ENCODE peak calls at places on chromosomes 2 and 18, in seven cellular contexts. N, B, I, X, M, W and Y are unnamed samples.
A peak's percentile ranks its signal among the peaks of the same experiment; 100 is the strongest.

GRCh38 chr2:83943265-83943664 is 515.8 kb downstream of the SUCLG1 start:
- DNase-seq in N (no peak), B (no peak), I (no peak), X (no peak), M (no peak), W (no peak), Y (no peak)

GRCh38 chr2:113282747-113283533 is 4.2 kb upstream of the PAX8 start:
- DNase-seq in N (peak; percentile 79), B (peak; percentile 89), I (no peak), X (no peak), M (no peak), W (peak; percentile 70), Y (no peak)

GRCh38 chr2:177756346-177756745 is 316.2 kb downstream of the PDE11A start:
- DNase-seq in N (no peak), B (no peak), I (no peak), X (no peak), M (no peak), W (no peak), Y (no peak)

GRCh38 chr2:32436150-32436549 is 79.3 kb downstream of the BIRC6 start:
- DNase-seq in N (no peak), B (no peak), I (no peak), X (no peak), M (no peak), W (no peak), Y (no peak)

GRCh38 chr18:7872569-7872968 is 305.5 kb downstream of the PTPRM start:
- DNase-seq in N (peak; percentile 67), B (peak; percentile 49), I (no peak), X (no peak), M (no peak), W (no peak), Y (no peak)

GRCh38 chr18:55319517-55319905 is 268.5 kb downstream of the TCF4 start:
- DNase-seq in N (no peak), B (no peak), I (no peak), X (no peak), M (no peak), W (no peak), Y (no peak)

GRCh38 chr18:77608807-77609206 is 359.2 kb downstream of the GALR1 start:
- DNase-seq in N (no peak), B (no peak), I (no peak), X (no peak), M (no peak), W (no peak), Y (no peak)

GRCh38 chr18:79542876-79543750 is 136.5 kb upstream of the CTDP1 start:
- DNase-seq in N (peak; percentile 40), B (no peak), I (no peak), X (no peak), M (no peak), W (no peak), Y (no peak)

GRCh38 chr2:229269986-229270385 is 1.1 kb downstream of the PID1 start:
- DNase-seq in N (no peak), B (no peak), I (no peak), X (no peak), M (no peak), W (peak; percentile 36), Y (no peak)

GRCh38 chr2:169109502-169110409 is 40.4 kb downstream of the DHRS9 start:
- DNase-seq in N (peak; percentile 89), B (peak; percentile 68), I (peak; percentile 76), X (peak; percentile 17), M (peak; percentile 90), W (peak; percentile 85), Y (peak; percentile 83)

GRCh38 chr2:170377469-170378207 is 199.7 kb downstream of the MYO3B start:
- DNase-seq in N (no peak), B (no peak), I (no peak), X (no peak), M (no peak), W (peak; percentile 10), Y (no peak)

GRCh38 chr2:226733927-226734564 is 65.6 kb downstream of the IRS1 start:
- DNase-seq in N (no peak), B (no peak), I (no peak), X (no peak), M (no peak), W (no peak), Y (no peak)

GRCh38 chr2:134401081-134401497 is 147.2 kb downstream of the MGAT5 start:
- DNase-seq in N (no peak), B (no peak), I (no peak), X (peak; percentile 28), M (no peak), W (no peak), Y (no peak)

GRCh38 chr2:23475036-23475435 is 90.1 kb downstream of the KLHL29 start:
- DNase-seq in N (no peak), B (no peak), I (peak; percentile 41), X (no peak), M (no peak), W (no peak), Y (no peak)

GRCh38 chr2:131040661-131041401 is 52.4 kb downstream of the FAM168B start:
- DNase-seq in N (no peak), B (no peak), I (peak; percentile 57), X (no peak), M (no peak), W (no peak), Y (no peak)

GRCh38 chr2:207682557-207682956 is 28.9 kb upstream of the CCNYL1 start:
- DNase-seq in N (no peak), B (no peak), I (no peak), X (no peak), M (no peak), W (no peak), Y (no peak)

GRCh38 chr2:71299507-71299906 is 32.1 kb upstream of the ZNF638 start:
- DNase-seq in N (no peak), B (peak; percentile 41), I (no peak), X (no peak), M (peak; percentile 51), W (no peak), Y (peak; percentile 67)

GRCh38 chr2:22817197-22817596 is 567.8 kb upstream of the KLHL29 start:
- DNase-seq in N (no peak), B (no peak), I (no peak), X (no peak), M (no peak), W (no peak), Y (no peak)

GRCh38 chr2:128535928-128536327 is 217.3 kb upstream of the HS6ST1 start:
- DNase-seq in N (no peak), B (no peak), I (no peak), X (no peak), M (no peak), W (no peak), Y (no peak)

GRCh38 chr2:240160291-240161086 is 20.0 kb upstream of the OTOS start:
- DNase-seq in N (no peak), B (no peak), I (peak; percentile 57), X (no peak), M (no peak), W (no peak), Y (no peak)

GRCh38 chr18:48453330-48454063 is 44.3 kb upstream of the ZBTB7C start:
- DNase-seq in N (no peak), B (no peak), I (no peak), X (no peak), M (no peak), W (no peak), Y (no peak)

GRCh38 chr2:227411320-227411989 is 23.7 kb upstream of the SCYGR1 start:
- DNase-seq in N (no peak), B (no peak), I (no peak), X (no peak), M (no peak), W (no peak), Y (no peak)

DNA sequence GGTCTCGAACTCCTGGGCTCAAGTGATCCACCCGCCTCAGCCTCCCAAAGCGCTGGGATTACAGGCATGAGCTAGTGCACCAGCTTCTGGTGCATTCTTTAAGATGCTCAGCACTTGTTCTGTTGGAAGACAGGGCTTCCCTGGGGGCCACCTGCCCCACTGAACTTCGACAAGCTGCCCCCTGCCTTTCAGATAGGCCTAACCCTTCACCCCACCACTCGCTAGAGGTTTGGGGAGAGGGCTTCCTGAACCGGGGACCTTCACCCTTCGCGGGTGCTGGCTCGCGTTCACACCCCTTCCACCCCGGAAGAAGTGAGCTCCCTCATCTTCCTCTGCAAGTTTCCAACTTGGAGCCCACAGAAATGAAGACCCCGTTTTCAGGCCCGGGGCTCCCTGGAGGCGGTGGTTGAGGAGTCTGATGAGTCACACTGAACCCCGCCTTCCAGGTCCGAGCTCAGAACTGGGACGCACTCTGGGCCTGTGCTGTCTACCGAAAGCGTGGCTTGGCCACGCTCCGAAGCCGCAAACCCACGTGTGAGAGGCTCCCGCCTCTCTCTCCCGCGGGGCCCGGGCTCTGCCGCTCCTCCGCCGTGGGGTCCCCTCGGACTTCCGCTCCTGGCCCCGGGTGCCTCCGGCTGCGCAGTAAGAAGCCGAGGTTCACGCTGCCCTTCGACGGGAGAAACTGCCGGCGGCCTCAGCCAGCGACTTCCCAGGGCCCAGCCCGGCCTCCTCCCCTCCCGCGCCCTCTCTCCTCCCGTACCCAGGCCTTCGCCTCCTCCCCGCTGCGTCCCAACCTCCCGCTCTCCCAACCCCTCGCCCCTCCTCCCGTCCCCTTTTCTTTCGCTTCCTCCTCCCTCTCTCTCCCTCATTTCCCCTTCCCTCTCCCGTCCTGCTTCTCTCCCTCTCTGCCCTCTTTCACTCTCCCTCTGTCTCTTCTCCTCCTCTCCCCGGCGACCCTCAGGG is 47.5 kb upstream of the SP3 start:
- DNase-seq in N (peak; percentile 76), B (no peak), I (peak; percentile 92), X (peak; percentile 82), M (no peak), W (peak; percentile 66), Y (peak; percentile 20)
- TF ChIP-seq POLR2A in N (no peak), B (no peak), I (peak; percentile 51), X (peak; percentile 44), M (no peak), W (peak; percentile 65), Y (no peak)

GRCh38 chr2:191020221-191020741 is 6.3 kb upstream of the STAT1 start:
- DNase-seq in N (peak; percentile 97), B (peak; percentile 95), I (peak; percentile 96), X (peak; percentile 97), M (peak; percentile 87), W (peak; percentile 96), Y (peak; percentile 98)
- TF ChIP-seq POLR2A in N (peak; percentile 92), B (peak; percentile 90), I (peak; percentile 90), X (peak; percentile 86), M (peak; percentile 92), W (peak; percentile 86), Y (peak; percentile 98)

GRCh38 chr2:43225093-43225787 is 1.2 kb downstream of the ZFP36L2 start:
- DNase-seq in N (peak; percentile 85), B (no peak), I (peak; percentile 87), X (peak; percentile 65), M (peak; percentile 34), W (peak; percentile 65), Y (peak; percentile 80)

GRCh38 chr2:43226955-43227829 is 786 bp upstream of the ZFP36L2 start:
- DNase-seq in N (peak; percentile 96), B (peak; percentile 87), I (peak; percentile 99), X (peak; percentile 93), M (peak; percentile 80), W (peak; percentile 96), Y (peak; percentile 91)

GRCh38 chr2:43225788-43226557 is 433 bp downstream of the ZFP36L2 start:
- DNase-seq in N (peak; percentile 86), B (peak; percentile 65), I (peak; percentile 83), X (peak; percentile 73), M (peak; percentile 73), W (no peak), Y (peak; percentile 89)

GRCh38 chr2:43227830-43228280 is 1.4 kb upstream of the ZFP36L2 start:
- DNase-seq in N (no peak), B (peak; percentile 89), I (no peak), X (no peak), M (no peak), W (no peak), Y (no peak)

GRCh38 chr2:43226558-43226954 is at the start of gene ZFP36L2:
- DNase-seq in N (peak; percentile 98), B (peak; percentile 97), I (peak; percentile 98), X (peak; percentile 97), M (peak; percentile 95), W (peak; percentile 97), Y (peak; percentile 96)
- TF ChIP-seq POLR2A in N (peak; percentile 99), B (peak; percentile 84), I (peak; percentile 97), X (peak; percentile 97), M (peak; percentile 95), W (peak; percentile 98), Y (peak; percentile 95)

GRCh38 chr2:217785544-217786045 is 217.2 kb downstream of the TNS1 start:
- DNase-seq in N (peak; percentile 91), B (peak; percentile 72), I (peak; percentile 91), X (peak; percentile 84), M (peak; percentile 68), W (peak; percentile 80), Y (peak; percentile 63)
- TF ChIP-seq POLR2A in N (no peak), B (no peak), I (no peak), X (no peak), M (no peak), W (no peak), Y (no peak)